ENCODE peak calls at places on chromosome X, in ten cellular contexts. D is mucosa of descending colon, R is SK-N-SH, M is adrenal gland, J is PC-3, T is stomach, A is A673, F is left lung, V is body of pancreas, W is brain microvascular endothelial cell. G is an unnamed sample. For H3K36me3, the result is how much of the 10 kb centered on the place peaks cover.

GRCh38 chrX:7941390-7942042 is 14.3 kb upstream of the PNPLA4 start:
- DNase-seq in J (peak), M (no peak), V (no peak), F (no peak), D (no peak), A (peak), T (no peak), R (no peak), W (peak), G (peak)

GRCh38 chrX:7586126-7586525 is 256.8 kb upstream of the VCX start:
- DNase-seq in T (no peak), J (peak), A (peak), D (no peak), R (peak), M (no peak), F (no peak), V (peak), W (peak), G (no peak)

GRCh38 chrX:42725196-42725595 is 52.8 kb downstream of the PPP1R2C start:
- DNase-seq in J (no peak), M (no peak), W (no peak), F (no peak), D (no peak), V (no peak), T (no peak), R (no peak), A (no peak), G (peak)

GRCh38 chrX:12974217-12974796 is 603 bp upstream of the TMSB4X start:
- DNase-seq in D (peak), V (peak), W (no peak), A (peak), J (peak), M (peak), T (peak), R (peak), F (peak), G (no peak)

GRCh38 chrX:116232833-116233232 is 62.3 kb downstream of the AGTR2 start:
- DNase-seq in W (peak), M (no peak), R (no peak), D (no peak), F (no peak), A (peak), J (peak), V (no peak), T (no peak), G (no peak)

GRCh38 chrX:113594504-113594903 is 753.9 kb upstream of the AMOT start:
- DNase-seq in T (no peak), F (no peak), A (no peak), V (no peak), J (peak), D (no peak), R (no peak), M (no peak), W (no peak), G (no peak)

GRCh38 chrX:53476371-53476770 is 42.2 kb upstream of the HSD17B10 start:
- DNase-seq in W (peak), D (no peak), T (no peak), R (no peak), A (no peak), F (no peak), J (no peak), V (no peak), M (no peak), G (no peak)

GRCh38 chrX:119488749-119489148 is 20.5 kb downstream of the SLC25A5 start:
- DNase-seq in R (peak), V (peak), D (no peak), T (peak), J (peak), F (no peak), W (peak), M (peak), A (peak), G (peak)

GRCh38 chrX:123959281-123960063 is 2.0 kb upstream of the STAG2 start:
- DNase-seq in D (peak), V (peak), R (peak), M (peak), T (peak), A (peak), F (peak), W (no peak), J (peak), G (peak)

GRCh38 chrX:68490644-68491043 is 8.2 kb upstream of the YIPF6 start:
- DNase-seq in M (no peak), R (peak), A (peak), V (peak), F (no peak), J (peak), D (no peak), W (peak), T (no peak), G (peak)

GRCh38 chrX:73262991-73263390 is 48.3 kb upstream of the NAP1L2 start:
- DNase-seq in R (peak), F (no peak), M (no peak), A (peak), W (no peak), D (no peak), J (peak), T (no peak), V (no peak), G (no peak)

DNA sequence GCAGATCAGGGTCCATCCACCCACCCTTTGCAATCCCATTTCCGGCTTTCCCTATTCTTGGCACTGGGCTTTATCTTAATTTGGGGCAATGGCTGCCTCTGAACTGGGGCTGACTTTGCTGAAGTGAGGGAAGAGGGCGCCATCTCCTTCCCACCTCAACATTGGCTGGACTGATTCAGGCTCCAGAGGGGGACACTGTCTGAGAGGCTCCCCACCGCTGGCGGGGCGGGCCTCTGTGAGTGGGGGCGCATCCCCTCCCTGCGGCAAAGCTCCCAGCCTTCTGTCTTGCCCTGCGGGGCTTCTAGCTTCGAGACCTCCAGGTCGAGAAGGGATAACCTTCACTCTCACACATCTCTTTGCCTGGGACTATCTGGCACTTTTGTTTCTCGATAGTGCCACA is 85.8 kb downstream of the PHKA2 start:
- DNase-seq in W (no peak), F (no peak), A (no peak), J (no peak), R (no peak), D (no peak), T (no peak), V (no peak), M (no peak), G (no peak)
- H3K36me3 ChIP-seq in W (under half), F (under half), A (under half), J (under half), R (under half), D (under half), T (under half), V (under half), M (under half), G (under half)

GRCh38 chrX:9825966-9826365 is 39.7 kb downstream of the SHROOM2 start:
- DNase-seq in F (no peak), W (no peak), A (no peak), J (no peak), R (no peak), V (no peak), M (no peak), D (no peak), T (no peak), G (no peak)
- H3K36me3 ChIP-seq in F (under half), W (under half), A (under half), J (under half), R (under half), V (under half), M (under half), D (under half), T (under half), G (under half)

DNA sequence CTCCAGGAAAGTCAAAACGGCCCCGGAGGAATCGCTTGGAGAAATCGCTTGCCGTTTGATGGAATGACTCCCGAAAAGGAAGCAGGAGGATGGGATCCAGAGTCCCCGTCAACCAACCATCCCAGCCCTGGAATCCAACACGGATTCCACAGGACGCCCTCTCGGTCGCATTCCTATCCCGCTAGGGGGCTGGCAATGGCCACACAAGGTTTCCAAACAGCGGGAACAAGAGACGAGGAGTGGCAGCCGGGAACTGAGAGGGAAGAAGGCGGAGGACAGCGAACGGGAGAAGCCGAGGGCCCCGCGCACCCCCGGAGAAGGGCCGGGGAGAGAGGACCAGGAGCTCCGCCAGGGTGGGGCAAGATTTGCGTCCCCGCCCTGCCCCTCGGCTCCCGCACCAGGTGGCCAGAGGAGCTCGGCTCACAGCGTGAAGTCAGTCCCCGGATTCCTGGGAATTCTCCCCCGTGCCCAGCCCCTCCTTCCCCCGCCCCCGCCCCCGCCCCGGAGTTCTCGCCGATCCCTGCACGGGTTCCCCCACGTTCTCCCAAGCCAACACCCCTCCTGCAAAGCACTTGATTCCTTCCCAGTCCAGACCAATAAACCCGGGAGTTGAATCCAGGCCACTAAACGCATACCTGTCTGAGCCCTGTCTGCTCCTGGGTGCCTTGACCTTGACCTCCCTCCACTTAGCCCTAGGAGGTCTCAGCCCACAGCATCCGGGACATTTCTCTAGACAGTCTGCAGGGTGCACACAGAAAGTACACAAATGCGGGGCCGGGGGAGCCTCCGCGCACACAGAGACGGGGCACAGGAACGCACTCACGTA is 1.4 kb downstream of the PDZD4 start:
- DNase-seq in J (no peak), D (no peak), V (no peak), T (no peak), A (no peak), F (no peak), R (peak), W (no peak), M (no peak), G (no peak)
- H3K36me3 ChIP-seq in J (under half), D (under half), V (under half), T (under half), A (under half), F (under half), R (under half), W (under half), M (under half), G (under half)

GRCh38 chrX:138872537-138872936 is 161.0 kb upstream of the FGF13 start:
- DNase-seq in W (no peak), D (no peak), J (peak), F (no peak), T (no peak), A (no peak), M (no peak), V (no peak), R (no peak), G (no peak)

GRCh38 chrX:138874271-138874670 is 162.8 kb upstream of the FGF13 start:
- DNase-seq in F (no peak), V (no peak), W (no peak), R (no peak), A (no peak), T (no peak), J (no peak), M (no peak), D (no peak), G (no peak)

GRCh38 chrX:138875472-138875871 is 164.0 kb upstream of the FGF13 start:
- DNase-seq in A (peak), R (no peak), F (no peak), D (no peak), M (no peak), W (no peak), V (no peak), J (no peak), T (no peak), G (no peak)

GRCh38 chrX:138877746-138878145 is 166.2 kb upstream of the FGF13 start:
- DNase-seq in F (no peak), J (peak), T (no peak), D (no peak), V (no peak), M (no peak), A (no peak), R (no peak), W (no peak), G (no peak)
- H3K36me3 ChIP-seq in F (under half), J (under half), T (under half), D (under half), V (under half), M (under half), A (under half), R (under half), W (under half), G (under half)

GRCh38 chrX:129511689-129512088 is 11.6 kb downstream of the SMARCA1 start:
- DNase-seq in W (no peak), A (no peak), V (no peak), D (no peak), R (no peak), F (no peak), M (no peak), J (no peak), T (no peak), G (no peak)
- H3K36me3 ChIP-seq in W (under half), A (under half), V (under half), D (under half), R (under half), F (under half), M (under half), J (under half), T (under half), G (under half)

GRCh38 chrX:74602142-74602541 is 12.3 kb downstream of the RLIM start:
- DNase-seq in D (no peak), W (no peak), V (no peak), T (no peak), A (no peak), J (no peak), M (no peak), F (no peak), R (no peak), G (no peak)
- H3K36me3 ChIP-seq in D (under half), W (under half), V (under half), T (under half), A (under half), J (under half), M (under half), F (under half), R (under half), G (under half)

G was measured in small intestine.